ENCODE peak calls at places on chromosomes 7 and 10, in four cellular contexts. O, A, E and M are unnamed samples.

GRCh38 chr10:15719899-15720634 is at the start of gene ITGA8:
- DNase-seq in O (peak; percentile 79), A (no peak), E (peak; percentile 83), M (no peak)

GRCh38 chr7:111638048-111638447 is 75.8 kb upstream of the IMMP2L start:
- DNase-seq in O (no peak), A (no peak), E (no peak), M (no peak)

GRCh38 chr7:155181768-155182167 is 111.6 kb downstream of the HTR5A start:
- DNase-seq in O (no peak), A (no peak), E (no peak), M (no peak)

GRCh38 chr7:140646931-140647647 is 6.5 kb upstream of the DENND2A start:
- DNase-seq in O (peak; percentile 64), A (no peak), E (no peak), M (peak; percentile 58)

GRCh38 chr7:144004703-144005102 is 4.6 kb downstream of the OR6B1 start:
- DNase-seq in O (no peak), A (no peak), E (no peak), M (no peak)

GRCh38 chr7:110557-111232 is 81.7 kb upstream of the FAM20C start:
- DNase-seq in O (no peak), A (no peak), E (peak; percentile 43), M (no peak)

GRCh38 chr7:128352636-128353035 is 8.9 kb downstream of the PRRT4 start:
- DNase-seq in O (no peak), A (no peak), E (no peak), M (no peak)

GRCh38 chr7:91228327-91228726 is 35.9 kb upstream of the FZD1 start:
- DNase-seq in O (no peak), A (no peak), E (no peak), M (no peak)

GRCh38 chr10:104766341-104766740 is 125.3 kb downstream of the SORCS3 start:
- DNase-seq in O (no peak), A (no peak), E (no peak), M (no peak)

GRCh38 chr7:57416601-57417358 is 33.2 kb upstream of the ZNF716 start:
- DNase-seq in O (no peak), A (no peak), E (no peak), M (peak; percentile 53)

GRCh38 chr7:149690688-149691446 is 82.5 kb downstream of the ZNF467 start:
- DNase-seq in O (peak; percentile 18), A (no peak), E (no peak), M (peak; percentile 69)

GRCh38 chr7:44761207-44762161 is 12.8 kb downstream of the ZMIZ2 start:
- DNase-seq in O (no peak), A (no peak), E (no peak), M (peak; percentile 87)

GRCh38 chr7:45645141-45645969 is 71.2 kb downstream of the ADCY1 start:
- DNase-seq in O (no peak), A (no peak), E (no peak), M (no peak)

GRCh38 chr10:61643316-61643751 is 19.4 kb upstream of the CABCOCO1 start:
- DNase-seq in O (no peak), A (no peak), E (no peak), M (no peak)

GRCh38 chr7:114567416-114567815 is 152.8 kb downstream of the FOXP2 start:
- DNase-seq in O (no peak), A (no peak), E (no peak), M (no peak)

GRCh38 chr7:13886356-13886755 is 103.1 kb downstream of the ETV1 start:
- DNase-seq in O (no peak), A (no peak), E (no peak), M (no peak)

GRCh38 chr7:87110778-87111177 is 41.5 kb upstream of the DMTF1 start:
- DNase-seq in O (no peak), A (no peak), E (no peak), M (no peak)

GRCh38 chr10:58054881-58055280 is 212.8 kb downstream of the IPMK start:
- DNase-seq in O (no peak), A (no peak), E (no peak), M (no peak)

GRCh38 chr10:119395287-119396007 is 147.1 kb downstream of the RGS10 start:
- DNase-seq in O (no peak), A (no peak), E (no peak), M (peak; percentile 75)

GRCh38 chr7:37971491-37971890 is 51.1 kb downstream of the EPDR1 start:
- DNase-seq in O (no peak), A (no peak), E (no peak), M (no peak)

GRCh38 chr10:93826355-93826754 is 67.4 kb upstream of the SLC35G1 start:
- DNase-seq in O (no peak), A (no peak), E (no peak), M (no peak)

GRCh38 chr10:93541402-93542357 is 24.8 kb upstream of the FFAR4 start:
- DNase-seq in O (peak; percentile 63), A (no peak), E (no peak), M (peak; percentile 67)

GRCh38 chr7:155456772-155457543 is 971 bp upstream of the EN2 start:
- DNase-seq in O (peak; percentile 81), A (peak; percentile 54), E (no peak), M (peak; percentile 79)

GRCh38 chr10:86342111-86342863 is 24.3 kb downstream of the GRID1 start:
- DNase-seq in O (no peak), A (no peak), E (no peak), M (peak; percentile 38)

GRCh38 chr7:22430457-22430856 is 69.5 kb downstream of the STEAP1B start:
- DNase-seq in O (no peak), A (no peak), E (no peak), M (no peak)

GRCh38 chr10:76086571-76087260 is 655.3 kb downstream of the LRMDA start:
- DNase-seq in O (no peak), A (no peak), E (no peak), M (peak; percentile 89)

GRCh38 chr7:157718303-157719007 is 381.7 kb downstream of the DNAJB6 start:
- DNase-seq in O (no peak), A (no peak), E (no peak), M (peak; percentile 44)

GRCh38 chr7:43856996-43857395 is 12.3 kb downstream of the MRPS24 start:
- DNase-seq in O (no peak), A (no peak), E (no peak), M (no peak)

GRCh38 chr10:34474060-34474376 is 341.1 kb downstream of the PARD3 start:
- DNase-seq in O (no peak), A (no peak), E (no peak), M (no peak)

GRCh38 chr7:30663414-30663813 is 18.8 kb downstream of the CRHR2 start:
- DNase-seq in O (no peak), A (no peak), E (no peak), M (no peak)

GRCh38 chr10:71076473-71077142 is 135.8 kb upstream of the UNC5B start:
- DNase-seq in O (no peak), A (no peak), E (no peak), M (no peak)

GRCh38 chr10:116112232-116113231 is 160.5 kb downstream of the GFRA1 start:
- DNase-seq in O (no peak), A (no peak), E (peak; percentile 46), M (no peak)

GRCh38 chr7:95011156-95011928 is 103.9 kb downstream of the PPP1R9A start:
- DNase-seq in O (no peak), A (no peak), E (no peak), M (no peak)

GRCh38 chr10:127849896-127850295 is 42.8 kb downstream of the CLRN3 start:
- DNase-seq in O (no peak), A (no peak), E (no peak), M (no peak)

DNA sequence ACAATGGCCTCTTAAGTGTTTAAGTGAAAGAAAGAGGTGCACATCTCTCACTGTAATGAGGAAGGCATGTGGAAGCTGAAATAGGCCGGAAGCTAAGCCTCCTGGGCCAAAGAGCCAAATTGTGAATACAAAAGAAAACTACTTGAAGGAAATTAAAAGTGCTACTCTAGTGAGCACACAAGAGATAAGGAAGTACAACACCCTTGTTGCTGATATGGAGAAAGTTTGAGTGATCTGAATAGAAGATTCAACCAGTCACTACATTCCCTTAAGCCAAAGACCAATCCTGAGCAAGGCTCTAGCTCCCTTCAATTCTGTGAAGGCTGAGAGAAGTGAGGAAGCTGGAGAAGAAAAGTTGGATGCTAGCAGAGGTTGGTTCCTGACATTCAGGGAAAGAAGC is 8.2 kb downstream of the DKK1 start:
- DNase-seq in O (no peak), A (no peak), E (no peak), M (no peak)
- H3K27ac ChIP-seq in O (no peak overlapping the region), A (no peak overlapping the region), E (no peak overlapping the region), M (no peak overlapping the region)

GRCh38 chr7:65441010-65441409 is 67.4 kb downstream of the ZNF92 start:
- DNase-seq in O (no peak), A (no peak), E (no peak), M (no peak)
- H3K27ac ChIP-seq in O (no peak overlapping the region), A (no peak overlapping the region), E (no peak overlapping the region), M (no peak overlapping the region)

DNA sequence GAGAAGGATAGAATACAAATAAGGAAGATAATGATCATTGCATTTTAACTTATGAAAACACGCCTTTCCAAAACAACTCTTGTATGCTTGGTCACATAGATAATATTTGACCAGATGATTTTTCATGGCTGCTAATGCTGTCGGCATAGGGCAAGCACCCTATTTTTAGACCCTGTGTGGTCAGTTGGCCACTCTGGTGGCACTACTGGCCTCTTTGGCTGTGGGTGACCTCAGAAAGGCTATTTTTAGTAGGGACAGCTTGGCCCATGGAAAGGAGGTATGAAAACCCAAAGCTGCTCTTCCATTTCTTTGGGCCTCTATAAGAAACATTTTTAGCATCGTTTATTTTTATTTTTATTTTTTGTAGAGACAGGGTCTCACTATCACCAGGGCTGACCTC is 12.3 kb downstream of the BMPER start:
- DNase-seq in O (no peak), A (no peak), E (no peak), M (no peak)
- H3K27ac ChIP-seq in O (peak overlapping the region; percentile 61), A (no peak overlapping the region), E (no peak overlapping the region), M (no peak overlapping the region)

DNA sequence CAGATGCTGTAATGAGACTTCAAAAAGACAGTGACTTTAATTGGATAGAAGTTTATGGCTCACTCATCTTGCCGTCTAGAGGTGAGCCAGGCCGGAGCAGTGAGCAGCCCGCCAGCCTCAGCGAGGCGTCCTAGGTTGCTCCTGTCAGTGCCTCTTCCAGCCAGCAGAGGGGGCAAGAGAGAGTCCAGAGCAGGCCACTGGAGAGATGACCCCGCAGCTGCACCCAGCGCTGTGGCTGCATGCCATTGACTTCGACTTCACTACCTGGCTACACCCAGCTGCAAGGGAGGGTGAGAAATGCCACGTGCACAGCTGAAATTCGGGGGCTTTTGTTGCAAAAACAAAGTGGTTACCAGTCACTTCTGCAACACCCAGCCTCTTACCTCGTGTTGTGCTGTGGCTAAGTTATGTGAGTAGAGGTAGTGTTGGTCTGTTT is 26.5 kb downstream of the NUB1 start:
- DNase-seq in O (peak; percentile 90), A (peak; percentile 29), E (peak; percentile 84), M (peak; percentile 93)
- H3K27ac ChIP-seq in O (no peak overlapping the region), A (no peak overlapping the region), E (no peak overlapping the region), M (peak overlapping the region; percentile 84)